ENCODE peak calls at places on chromosomes 7 and 10, in seven cellular contexts. I is heart left ventricle, D is left lung, H is lung, Z is NT2/D1, A is thoracic aorta, L is tibial artery. K is an unnamed sample.

GRCh38 chr10:99369126-99369525 is 40.0 kb downstream of the CNNM1 start:
- DNase-seq in I (no peak), D (no peak), H (no peak), Z (no peak), A (no peak), L (no peak), K (no peak)

GRCh38 chr7:124940306-124940705 is 10.7 kb upstream of the POT1 start:
- DNase-seq in I (no peak), D (no peak), H (no peak), Z (no peak), A (no peak), L (no peak), K (no peak)

GRCh38 chr10:97788552-97789442 is 17.0 kb upstream of the SFRP5 start:
- DNase-seq in I (peak; percentile 55), D (no peak), H (peak; percentile 54), Z (no peak), A (no peak), L (no peak), K (peak; percentile 88)

GRCh38 chr7:72447465-72448204 is 35.5 kb upstream of the CALN1 start:
- DNase-seq in I (no peak), D (no peak), H (no peak), Z (no peak), A (no peak), L (no peak), K (no peak)

GRCh38 chr10:115141254-115141653 is 48.1 kb downstream of the ATRNL1 start:
- DNase-seq in I (no peak), D (no peak), H (no peak), Z (no peak), A (no peak), L (no peak), K (no peak)

GRCh38 chr7:137146552-137146961 is 197.0 kb downstream of the PTN start:
- DNase-seq in I (no peak), D (no peak), H (no peak), Z (no peak), A (no peak), L (no peak), K (no peak)

GRCh38 chr7:128459394-128459878 is 3.8 kb downstream of the HILPDA start:
- DNase-seq in I (no peak), D (no peak), H (peak; percentile 56), Z (peak; percentile 78), A (peak; percentile 33), L (peak; percentile 79), K (peak; percentile 49)

GRCh38 chr10:5199398-5199797 is 2.8 kb downstream of the AKR1C4 start:
- DNase-seq in I (no peak), D (no peak), H (no peak), Z (no peak), A (no peak), L (no peak), K (no peak)

GRCh38 chr10:117460846-117461765 is 81.4 kb upstream of the EMX2 start:
- DNase-seq in I (no peak), D (no peak), H (no peak), Z (no peak), A (no peak), L (no peak), K (no peak)

GRCh38 chr7:151173386-151174245 is 6.1 kb upstream of the GBX1 start:
- DNase-seq in I (no peak), D (no peak), H (no peak), Z (no peak), A (no peak), L (peak; percentile 61), K (no peak)

GRCh38 chr7:139521439-139521838 is 2.0 kb upstream of the CLEC2L start:
- DNase-seq in I (no peak), D (no peak), H (no peak), Z (no peak), A (no peak), L (no peak), K (no peak)

GRCh38 chr10:46551701-46552525 is 4.5 kb downstream of the GPRIN2 start:
- DNase-seq in I (peak; percentile 71), D (no peak), H (peak; percentile 28), Z (no peak), A (peak; percentile 2), L (no peak), K (peak; percentile 62)

GRCh38 chr7:47326220-47326619 is 255.7 kb downstream of the TNS3 start:
- DNase-seq in I (no peak), D (no peak), H (no peak), Z (no peak), A (no peak), L (no peak), K (no peak)

GRCh38 chr10:66555061-66555460 is 370.8 kb upstream of the LRRTM3 start:
- DNase-seq in I (no peak), D (no peak), H (no peak), Z (no peak), A (no peak), L (no peak), K (no peak)

GRCh38 chr7:66732439-66732838 is 8.1 kb upstream of the RABGEF1 start:
- DNase-seq in I (no peak), D (no peak), H (no peak), Z (no peak), A (no peak), L (no peak), K (no peak)

GRCh38 chr7:108452707-108453106 is 3.5 kb downstream of the NRCAM start:
- DNase-seq in I (no peak), D (no peak), H (no peak), Z (no peak), A (no peak), L (no peak), K (no peak)

GRCh38 chr10:72006026-72006425 is 41.8 kb downstream of the CHST3 start:
- DNase-seq in I (no peak), D (no peak), H (no peak), Z (no peak), A (no peak), L (no peak), K (no peak)

GRCh38 chr10:116629340-116629739 is 8.6 kb downstream of the PNLIPRP2 start:
- DNase-seq in I (no peak), D (no peak), H (no peak), Z (no peak), A (no peak), L (no peak), K (no peak)

GRCh38 chr10:1535337-1535957 is 201.9 kb downstream of the ADARB2 start:
- DNase-seq in I (no peak), D (no peak), H (no peak), Z (no peak), A (no peak), L (no peak), K (no peak)

GRCh38 chr10:753530-753929 is 64.1 kb upstream of the DIP2C start:
- DNase-seq in I (no peak), D (no peak), H (no peak), Z (no peak), A (no peak), L (no peak), K (no peak)

GRCh38 chr7:28478661-28479060 is 66.3 kb downstream of the CREB5 start:
- DNase-seq in I (no peak), D (no peak), H (no peak), Z (no peak), A (no peak), L (no peak), K (no peak)

GRCh38 chr7:1533569-1534329 is 3.2 kb downstream of the MAFK start:
- DNase-seq in I (no peak), D (peak; percentile 86), H (no peak), Z (no peak), A (peak; percentile 71), L (peak; percentile 87), K (peak; percentile 74)

GRCh38 chr10:96758423-96758822 is 38.1 kb upstream of the PIK3AP1 start:
- DNase-seq in I (no peak), D (no peak), H (no peak), Z (no peak), A (no peak), L (no peak), K (no peak)

GRCh38 chr10:90407116-90407515 is 450.7 kb downstream of the HTR7 start:
- DNase-seq in I (no peak), D (no peak), H (no peak), Z (no peak), A (no peak), L (no peak), K (no peak)

GRCh38 chr7:90595801-90596683 is at the start of gene CDK14:
- DNase-seq in I (peak; percentile 90), D (peak; percentile 97), H (peak; percentile 77), Z (no peak), A (peak; percentile 45), L (peak; percentile 86), K (peak; percentile 81)

GRCh38 chr7:490461-491291 is 29.0 kb downstream of the PDGFA start:
- DNase-seq in I (peak; percentile 47), D (peak; percentile 67), H (no peak), Z (no peak), A (no peak), L (peak; percentile 53), K (peak; percentile 55)

GRCh38 chr7:10824154-10824553 is 149.5 kb upstream of the PHF14 start:
- DNase-seq in I (no peak), D (no peak), H (no peak), Z (no peak), A (no peak), L (no peak), K (no peak)

GRCh38 chr7:98998821-98999725 is 120.7 kb downstream of the TRRAP start:
- DNase-seq in I (no peak), D (peak; percentile 18), H (no peak), Z (no peak), A (no peak), L (peak; percentile 27), K (no peak)
- H3K36me3 ChIP-seq in I (peaks cover 93% of the 10 kb centered on the region), D (peaks cover 93% of the 10 kb centered on the region), H (peaks cover 25% of the 10 kb centered on the region), Z (peaks cover 81% of the 10 kb centered on the region), A (peaks cover 47% of the 10 kb centered on the region), L (peaks cover 83% of the 10 kb centered on the region), K (peaks cover 2% of the 10 kb centered on the region)

DNA sequence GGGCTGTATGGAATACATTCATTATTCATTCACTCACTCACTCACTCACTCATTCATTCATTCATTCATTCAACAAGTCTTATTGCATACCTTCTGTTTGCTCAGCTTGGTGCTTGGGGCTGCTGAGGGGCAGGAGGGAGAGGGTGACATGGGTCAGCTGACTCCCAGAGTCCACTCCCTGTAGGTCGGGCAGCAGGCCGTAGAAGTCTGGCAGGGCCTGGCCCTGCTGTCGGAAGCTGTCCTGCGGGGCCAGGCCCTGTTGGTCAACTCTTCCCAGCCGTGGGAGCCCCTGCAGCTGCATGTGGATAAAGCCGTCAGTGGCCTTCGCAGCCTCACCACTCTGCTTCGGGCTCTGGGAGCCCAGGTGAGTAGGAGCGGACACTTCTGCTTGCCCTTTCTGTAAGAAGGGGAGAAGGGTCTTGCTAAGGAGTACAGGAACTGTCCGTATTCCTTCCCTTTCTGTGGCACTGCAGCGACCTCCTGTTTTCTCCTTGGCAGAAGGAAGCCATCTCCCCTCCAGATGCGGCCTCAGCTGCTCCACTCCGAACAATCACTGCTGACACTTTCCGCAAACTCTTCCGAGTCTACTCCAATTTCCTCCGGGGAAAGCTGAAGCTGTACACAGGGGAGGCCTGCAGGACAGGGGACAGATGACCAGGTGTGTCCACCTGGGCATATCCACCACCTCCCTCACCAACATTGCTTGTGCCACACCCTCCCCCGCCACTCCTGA is 2.4 kb downstream of the EPO start:
- DNase-seq in I (peak; percentile 38), D (peak; percentile 62), H (no peak), Z (no peak), A (no peak), L (no peak), K (peak; percentile 85)
- H3K4me1 ChIP-seq in I (no peaks in the 10 kb centered on the region), D (peaks cover 8% of the 10 kb centered on the region), H (peaks cover 7% of the 10 kb centered on the region), Z (peaks cover 4% of the 10 kb centered on the region), A (no peaks in the 10 kb centered on the region), L (peaks cover 21% of the 10 kb centered on the region), K (peaks cover 14% of the 10 kb centered on the region)

GRCh38 chr7:55448526-55448925 is 83.4 kb downstream of the LANCL2 start:
- DNase-seq in I (no peak), D (peak; percentile 61), H (no peak), Z (no peak), A (no peak), L (no peak), K (no peak)
- H3K4me3 ChIP-seq in I (no peak overlapping the region), D (no peak overlapping the region), H (no peak overlapping the region), Z (no peak overlapping the region), A (no peak overlapping the region), L (no peak overlapping the region), K (no peak overlapping the region)

GRCh38 chr7:92621026-92621540 is 30.9 kb upstream of the FAM133B start:
- DNase-seq in I (no peak), D (no peak), H (peak; percentile 67), Z (peak; percentile 28), A (no peak), L (peak; percentile 76), K (peak; percentile 72)
- H3K36me3 ChIP-seq in I (peaks cover 21% of the 10 kb centered on the region), D (peaks cover 7% of the 10 kb centered on the region), H (peaks cover 9% of the 10 kb centered on the region), Z (peaks cover 16% of the 10 kb centered on the region), A (no peaks in the 10 kb centered on the region), L (peaks cover 11% of the 10 kb centered on the region), K (no peaks in the 10 kb centered on the region)